ENCODE peak calls at places on chromosomes 5 and 9, in four cellular contexts. W, I, T and C are unnamed samples.

GRCh38 chr9:19440823-19441580 is 32.2 kb downstream of the ACER2 start:
- DNase-seq in I (no peak), W (no peak), T (no peak), C (no peak)

GRCh38 chr5:127960126-127960744 is 123.3 kb upstream of the SLC12A2 start:
- DNase-seq in W (no peak), I (no peak), T (no peak), C (no peak)

GRCh38 chr5:151288180-151288579 is 15.4 kb downstream of the SLC36A3 start:
- DNase-seq in W (no peak), T (no peak), I (peak; percentile 83), C (no peak)

GRCh38 chr9:103997861-103998370 is 96.2 kb upstream of the SMC2 start:
- DNase-seq in T (no peak), W (no peak), I (no peak), C (no peak)

GRCh38 chr5:15117691-15118090 is 246.1 kb upstream of the ANKH start:
- DNase-seq in T (no peak), I (no peak), W (no peak), C (no peak)

GRCh38 chr9:18979367-18979766 is 53.6 kb downstream of the SAXO1 start:
- DNase-seq in I (no peak), W (no peak), T (no peak), C (no peak)

GRCh38 chr9:128470560-128470959 is 14.8 kb downstream of the ODF2 start:
- DNase-seq in I (no peak), W (no peak), T (no peak), C (no peak)

GRCh38 chr5:128441165-128441564 is 96.9 kb downstream of the FBN2 start:
- DNase-seq in T (no peak), I (no peak), W (no peak), C (no peak)

GRCh38 chr9:127866535-127866934 is 10.9 kb downstream of the AK1 start:
- DNase-seq in W (no peak), I (no peak), T (peak; percentile 26), C (no peak)

GRCh38 chr9:78989031-78989658 is 582.6 kb upstream of the TLE4 start:
- DNase-seq in I (no peak), W (no peak), T (no peak), C (no peak)

GRCh38 chr9:119852399-119852798 is 483.2 kb upstream of the BRINP1 start:
- DNase-seq in I (no peak), W (no peak), T (no peak), C (no peak)

GRCh38 chr9:117645245-117645636 is 59.0 kb upstream of the TLR4 start:
- DNase-seq in W (no peak), I (no peak), T (no peak), C (no peak)

GRCh38 chr5:132422720-132423442 is 53.4 kb downstream of the SLC22A5 start:
- DNase-seq in I (no peak), T (no peak), W (no peak), C (no peak)

GRCh38 chr5:142304013-142304701 is 20.7 kb downstream of the SPRY4 start:
- DNase-seq in T (no peak), W (no peak), I (no peak), C (no peak)

GRCh38 chr9:131277673-131278420 is 1.5 kb upstream of the FAM78A start:
- DNase-seq in W (peak; percentile 87), T (peak; percentile 73), I (peak; percentile 95), C (peak; percentile 79)

GRCh38 chr9:131278421-131279111 is 2.3 kb upstream of the FAM78A start:
- DNase-seq in T (no peak), W (no peak), I (no peak), C (no peak)

GRCh38 chr9:131276107-131276888 is at the start of gene FAM78A:
- DNase-seq in W (peak; percentile 85), T (peak; percentile 47), I (no peak), C (peak; percentile 45)

GRCh38 chr9:131275332-131276106 is 791 bp downstream of the FAM78A start:
- DNase-seq in W (no peak), T (no peak), I (no peak), C (peak; percentile 57)

DNA sequence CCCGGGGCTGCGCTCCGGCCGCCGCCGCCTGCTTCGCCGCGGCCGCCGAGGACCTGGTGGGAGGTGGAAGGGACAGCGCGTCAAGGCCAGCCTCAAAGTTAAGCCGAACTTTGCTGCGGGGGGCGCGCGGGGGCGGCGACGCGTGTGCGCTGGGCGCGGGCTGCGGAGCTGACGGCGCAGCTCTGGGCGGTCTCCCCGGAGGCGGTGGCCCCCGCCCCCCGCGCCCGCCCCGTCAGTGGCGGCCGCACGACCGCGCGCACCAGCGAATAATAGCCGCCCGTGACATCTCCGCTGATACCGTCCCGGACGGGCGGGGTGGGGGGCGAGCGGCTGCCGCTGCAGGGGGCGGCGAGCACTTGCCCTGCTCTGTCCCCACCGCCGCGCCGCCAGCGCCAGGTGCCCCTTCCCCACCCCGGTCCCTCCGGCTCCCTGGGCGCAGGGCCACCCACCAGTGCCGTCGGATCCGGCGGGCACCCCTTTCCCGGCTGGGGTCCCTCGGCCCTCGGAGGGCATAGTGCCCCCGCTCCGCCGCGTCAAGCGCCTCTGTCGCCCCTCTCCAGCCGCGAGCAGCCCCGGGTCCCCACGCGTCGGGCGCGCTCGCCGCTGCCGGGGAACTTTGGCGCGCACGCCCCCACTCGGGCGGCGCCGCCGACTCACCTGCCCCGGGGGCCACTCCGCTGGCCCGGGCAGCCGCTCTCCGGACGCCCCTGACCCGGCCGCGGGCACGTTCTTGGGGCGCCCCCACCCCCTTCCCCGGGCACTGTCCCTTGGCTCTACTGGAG is 772 bp upstream of the FAM78A start:
- DNase-seq in T (peak; percentile 36), W (no peak), I (no peak), C (no peak)
- TF ChIP-seq CTCF in T (no peak), W (no peak), I (no peak), C (no peak)

DNA sequence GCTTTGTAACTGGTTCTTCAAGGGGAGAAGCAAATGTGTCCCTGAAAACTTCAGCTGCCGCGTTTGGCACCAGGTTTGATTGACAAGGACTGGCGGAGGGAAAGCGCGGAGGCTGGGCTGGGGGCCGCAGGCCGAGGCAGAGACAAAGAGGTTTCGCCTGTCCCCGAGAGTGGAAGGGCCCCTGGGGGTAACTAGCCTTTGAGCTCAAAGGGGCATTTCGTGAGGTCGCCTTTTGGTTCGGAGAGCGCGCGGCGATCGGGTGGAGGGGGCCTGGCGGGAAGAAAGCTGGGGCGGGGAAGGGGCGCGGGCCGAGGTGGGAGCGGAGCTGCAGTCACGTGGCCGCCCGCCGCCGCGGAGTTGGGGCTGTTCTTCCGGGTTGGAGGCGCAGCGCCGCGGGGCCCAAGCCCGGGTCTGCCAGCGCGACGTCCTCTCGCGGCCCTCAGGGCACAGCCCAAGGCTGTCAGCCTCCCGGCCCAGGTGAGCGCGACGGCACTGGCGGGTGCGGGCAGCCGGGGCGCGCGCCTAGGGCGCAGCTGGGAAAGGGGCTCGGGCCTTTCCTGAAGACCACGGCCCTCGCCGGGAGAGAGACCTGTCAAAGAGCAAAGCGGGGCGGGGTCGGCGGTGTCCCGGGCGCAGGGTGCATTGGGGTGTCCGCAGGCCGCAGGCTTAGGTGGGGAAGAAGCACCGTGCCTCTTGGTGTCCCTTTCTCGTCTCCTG is at the start of gene NNT:
- DNase-seq in T (peak; percentile 79), W (peak; percentile 92), I (peak; percentile 56), C (peak; percentile 52)
- TF ChIP-seq CTCF in T (no peak), W (no peak), I (no peak), C (no peak)

DNA sequence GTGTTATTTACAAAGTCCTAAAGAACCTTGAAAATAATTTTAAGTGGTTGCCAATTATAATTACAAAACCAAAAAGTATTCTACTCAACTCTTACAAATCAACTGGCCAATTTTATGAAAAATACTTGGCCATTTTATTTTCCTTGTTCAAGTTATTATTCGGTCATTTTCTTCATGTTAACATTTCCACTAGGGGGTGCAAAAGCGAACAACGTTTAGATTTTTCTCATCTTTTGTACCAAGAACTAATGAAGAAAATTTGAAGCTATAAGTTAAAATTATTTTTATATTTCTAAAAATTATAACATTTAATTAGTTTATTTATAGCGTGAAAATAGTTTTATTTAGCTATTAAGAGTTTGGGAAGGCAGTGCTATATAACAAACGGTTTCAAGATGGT is 1453.3 kb downstream of the MAT2B start:
- DNase-seq in I (no peak), T (no peak), W (no peak), C (no peak)
- TF ChIP-seq CTCF in I (no peak), T (no peak), W (no peak), C (peak; percentile 40)

GRCh38 chr5:52063186-52063585 is 679.9 kb downstream of the ISL1 start:
- DNase-seq in W (no peak), T (no peak), I (no peak), C (no peak)
- TF ChIP-seq CTCF in W (no peak), T (no peak), I (no peak), C (no peak)